ENCODE peak calls at places on chromosomes 3 and 15, in nine cellular contexts. One of them, this sample, is unnamed.

GRCh38 chr3:197949767-197950660 is at the start of gene RPL35A:
- DNase-seq in Panc1: peak
- DNase-seq in endothelial cell of umbilical vein: peak
- DNase-seq in spleen: peak
- DNase-seq in sigmoid colon: peak
- DNase-seq in HCT116: peak
- DNase-seq in prostate gland: peak
- DNase-seq in breast epithelium: peak
- DNase-seq in stomach: peak
- DNase-seq in this sample: peak

GRCh38 chr3:41301548-41301947 is 102.2 kb downstream of the CTNNB1 start:
- DNase-seq in breast epithelium: no peak
- DNase-seq in spleen: no peak
- DNase-seq in Panc1: no peak
- DNase-seq in HCT116: no peak
- DNase-seq in sigmoid colon: no peak
- DNase-seq in endothelial cell of umbilical vein: no peak
- DNase-seq in prostate gland: no peak
- DNase-seq in stomach: no peak
- DNase-seq in this sample: no peak

GRCh38 chr3:97245201-97245910 is 431.0 kb downstream of the EPHA6 start:
- DNase-seq in HCT116: no peak
- DNase-seq in breast epithelium: no peak
- DNase-seq in endothelial cell of umbilical vein: no peak
- DNase-seq in stomach: no peak
- DNase-seq in prostate gland: no peak
- DNase-seq in sigmoid colon: no peak
- DNase-seq in Panc1: no peak
- DNase-seq in spleen: no peak
- DNase-seq in this sample: no peak

GRCh38 chr15:34973512-34973911 is 4.0 kb upstream of the AQR start:
- DNase-seq in prostate gland: no peak
- DNase-seq in breast epithelium: no peak
- DNase-seq in Panc1: no peak
- DNase-seq in HCT116: no peak
- DNase-seq in endothelial cell of umbilical vein: no peak
- DNase-seq in spleen: no peak
- DNase-seq in sigmoid colon: no peak
- DNase-seq in stomach: no peak
- DNase-seq in this sample: no peak

GRCh38 chr15:59104602-59104911 is 389 bp upstream of the CCNB2 start:
- DNase-seq in sigmoid colon: no peak
- DNase-seq in prostate gland: no peak
- DNase-seq in stomach: no peak
- DNase-seq in HCT116: no peak
- DNase-seq in Panc1: no peak
- DNase-seq in breast epithelium: no peak
- DNase-seq in endothelial cell of umbilical vein: no peak
- DNase-seq in spleen: peak
- DNase-seq in this sample: no peak

GRCh38 chr15:101027273-101027901 is 108.2 kb downstream of the LRRK1 start:
- DNase-seq in endothelial cell of umbilical vein: no peak
- DNase-seq in breast epithelium: no peak
- DNase-seq in Panc1: no peak
- DNase-seq in stomach: peak
- DNase-seq in sigmoid colon: peak
- DNase-seq in spleen: peak
- DNase-seq in HCT116: no peak
- DNase-seq in prostate gland: peak
- DNase-seq in this sample: no peak

GRCh38 chr15:74793135-74794028 is 11.5 kb downstream of the CSK start:
- DNase-seq in endothelial cell of umbilical vein: no peak
- DNase-seq in spleen: peak
- DNase-seq in sigmoid colon: peak
- DNase-seq in Panc1: no peak
- DNase-seq in HCT116: no peak
- DNase-seq in prostate gland: no peak
- DNase-seq in breast epithelium: no peak
- DNase-seq in stomach: no peak
- DNase-seq in this sample: no peak

GRCh38 chr15:49286649-49287394 is 116.8 kb downstream of the GALK2 start:
- DNase-seq in stomach: no peak
- DNase-seq in spleen: no peak
- DNase-seq in Panc1: no peak
- DNase-seq in endothelial cell of umbilical vein: peak
- DNase-seq in prostate gland: no peak
- DNase-seq in breast epithelium: no peak
- DNase-seq in sigmoid colon: no peak
- DNase-seq in HCT116: no peak
- DNase-seq in this sample: no peak

GRCh38 chr3:181487236-181487978 is 224.3 kb upstream of the SOX2 start:
- DNase-seq in stomach: peak
- DNase-seq in spleen: no peak
- DNase-seq in prostate gland: no peak
- DNase-seq in breast epithelium: no peak
- DNase-seq in sigmoid colon: no peak
- DNase-seq in endothelial cell of umbilical vein: no peak
- DNase-seq in Panc1: no peak
- DNase-seq in HCT116: no peak
- DNase-seq in this sample: no peak

GRCh38 chr3:135366816-135367215 is 571.8 kb downstream of the EPHB1 start:
- DNase-seq in sigmoid colon: no peak
- DNase-seq in endothelial cell of umbilical vein: no peak
- DNase-seq in Panc1: no peak
- DNase-seq in prostate gland: no peak
- DNase-seq in breast epithelium: no peak
- DNase-seq in HCT116: no peak
- DNase-seq in stomach: no peak
- DNase-seq in spleen: no peak
- DNase-seq in this sample: no peak

GRCh38 chr3:37653466-37653865 is 208.2 kb upstream of the CTDSPL start:
- DNase-seq in breast epithelium: no peak
- DNase-seq in HCT116: no peak
- DNase-seq in stomach: no peak
- DNase-seq in spleen: no peak
- DNase-seq in sigmoid colon: no peak
- DNase-seq in endothelial cell of umbilical vein: no peak
- DNase-seq in Panc1: no peak
- DNase-seq in prostate gland: no peak
- DNase-seq in this sample: no peak

GRCh38 chr3:192122832-192123594 is 604.3 kb downstream of the FGF12 start:
- DNase-seq in sigmoid colon: no peak
- DNase-seq in endothelial cell of umbilical vein: no peak
- DNase-seq in stomach: no peak
- DNase-seq in HCT116: no peak
- DNase-seq in prostate gland: no peak
- DNase-seq in Panc1: no peak
- DNase-seq in breast epithelium: no peak
- DNase-seq in spleen: no peak
- DNase-seq in this sample: no peak

GRCh38 chr3:73143821-73144237 is 82.4 kb downstream of the EBLN2 start:
- DNase-seq in spleen: no peak
- DNase-seq in prostate gland: no peak
- DNase-seq in stomach: no peak
- DNase-seq in Panc1: no peak
- DNase-seq in sigmoid colon: no peak
- DNase-seq in endothelial cell of umbilical vein: no peak
- DNase-seq in HCT116: no peak
- DNase-seq in breast epithelium: no peak
- DNase-seq in this sample: no peak

GRCh38 chr3:48370330-48370708 is 1.7 kb upstream of the FBXW12 start:
- DNase-seq in HCT116: no peak
- DNase-seq in stomach: no peak
- DNase-seq in Panc1: no peak
- DNase-seq in breast epithelium: no peak
- DNase-seq in spleen: no peak
- DNase-seq in sigmoid colon: no peak
- DNase-seq in prostate gland: no peak
- DNase-seq in endothelial cell of umbilical vein: no peak
- DNase-seq in this sample: no peak

GRCh38 chr3:66552846-66553245 is 52.0 kb upstream of the LRIG1 start:
- DNase-seq in spleen: no peak
- DNase-seq in Panc1: no peak
- DNase-seq in stomach: no peak
- DNase-seq in endothelial cell of umbilical vein: no peak
- DNase-seq in breast epithelium: no peak
- DNase-seq in prostate gland: no peak
- DNase-seq in sigmoid colon: no peak
- DNase-seq in HCT116: no peak
- DNase-seq in this sample: no peak

GRCh38 chr3:132637590-132637989 is 22.0 kb downstream of the ACAD11 start:
- DNase-seq in breast epithelium: no peak
- DNase-seq in prostate gland: no peak
- DNase-seq in stomach: no peak
- DNase-seq in spleen: no peak
- DNase-seq in HCT116: no peak
- DNase-seq in endothelial cell of umbilical vein: peak
- DNase-seq in sigmoid colon: no peak
- DNase-seq in Panc1: no peak
- DNase-seq in this sample: no peak

GRCh38 chr15:42151736-42152135 is 4.7 kb downstream of the PLA2G4F start:
- DNase-seq in spleen: peak
- DNase-seq in prostate gland: peak
- DNase-seq in Panc1: no peak
- DNase-seq in stomach: no peak
- DNase-seq in sigmoid colon: no peak
- DNase-seq in endothelial cell of umbilical vein: peak
- DNase-seq in HCT116: no peak
- DNase-seq in breast epithelium: no peak
- DNase-seq in this sample: no peak

GRCh38 chr15:42153874-42154575 is 2.4 kb downstream of the PLA2G4F start:
- DNase-seq in HCT116: no peak
- DNase-seq in endothelial cell of umbilical vein: no peak
- DNase-seq in sigmoid colon: no peak
- DNase-seq in spleen: peak
- DNase-seq in breast epithelium: no peak
- DNase-seq in Panc1: no peak
- DNase-seq in prostate gland: no peak
- DNase-seq in stomach: peak
- DNase-seq in this sample: no peak

GRCh38 chr15:42152921-42153680 is 3.3 kb downstream of the PLA2G4F start:
- DNase-seq in spleen: peak
- DNase-seq in Panc1: no peak
- DNase-seq in breast epithelium: no peak
- DNase-seq in prostate gland: no peak
- DNase-seq in HCT116: no peak
- DNase-seq in endothelial cell of umbilical vein: no peak
- DNase-seq in sigmoid colon: no peak
- DNase-seq in stomach: peak
- DNase-seq in this sample: no peak

GRCh38 chr15:42151012-42151615 is 5.3 kb downstream of the PLA2G4F start:
- DNase-seq in spleen: peak
- DNase-seq in Panc1: no peak
- DNase-seq in stomach: no peak
- DNase-seq in HCT116: no peak
- DNase-seq in sigmoid colon: no peak
- DNase-seq in endothelial cell of umbilical vein: no peak
- DNase-seq in breast epithelium: no peak
- DNase-seq in prostate gland: no peak
- DNase-seq in this sample: no peak

GRCh38 chr15:42152196-42152920 is 4.1 kb downstream of the PLA2G4F start:
- DNase-seq in prostate gland: peak
- DNase-seq in spleen: peak
- DNase-seq in endothelial cell of umbilical vein: no peak
- DNase-seq in HCT116: no peak
- DNase-seq in stomach: peak
- DNase-seq in Panc1: no peak
- DNase-seq in sigmoid colon: no peak
- DNase-seq in breast epithelium: no peak
- DNase-seq in this sample: no peak
- TF ChIP-seq POLR2AphosphoS5 in prostate gland: peak
- TF ChIP-seq POLR2AphosphoS5 in spleen: no peak
- TF ChIP-seq POLR2AphosphoS5 in endothelial cell of umbilical vein: no peak
- TF ChIP-seq POLR2AphosphoS5 in HCT116: no peak
- TF ChIP-seq POLR2AphosphoS5 in stomach: peak
- TF ChIP-seq POLR2AphosphoS5 in Panc1: no peak
- TF ChIP-seq POLR2AphosphoS5 in sigmoid colon: no peak
- TF ChIP-seq POLR2AphosphoS5 in breast epithelium: no peak
- TF ChIP-seq POLR2AphosphoS5 in this sample: no peak

DNA sequence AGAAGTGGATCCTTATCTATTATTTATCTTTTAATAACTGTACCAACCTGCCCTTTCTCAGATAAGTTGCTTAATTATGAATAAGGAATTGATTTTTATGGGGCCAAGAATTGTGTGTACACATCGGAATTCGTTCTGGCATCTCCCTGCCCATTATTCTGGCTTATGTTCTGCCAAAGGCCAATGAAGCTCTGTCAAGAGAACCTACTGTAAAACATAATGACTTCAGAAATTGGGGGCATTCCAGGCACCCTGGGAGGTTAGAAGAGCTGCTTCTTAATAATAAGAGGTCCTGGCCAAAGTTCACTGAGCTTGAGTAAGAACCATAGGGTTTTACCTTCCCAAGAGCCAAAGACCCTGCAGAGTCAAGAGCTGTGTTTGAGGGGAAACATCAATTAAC is 261.7 kb downstream of the SLC9A9 start:
- DNase-seq in Panc1: no peak
- DNase-seq in breast epithelium: peak
- DNase-seq in spleen: no peak
- DNase-seq in sigmoid colon: no peak
- DNase-seq in prostate gland: peak
- DNase-seq in stomach: no peak
- DNase-seq in HCT116: no peak
- DNase-seq in endothelial cell of umbilical vein: no peak
- DNase-seq in this sample: no peak
- TF ChIP-seq POLR2AphosphoS5 in Panc1: no peak
- TF ChIP-seq POLR2AphosphoS5 in breast epithelium: no peak
- TF ChIP-seq POLR2AphosphoS5 in spleen: no peak
- TF ChIP-seq POLR2AphosphoS5 in sigmoid colon: no peak
- TF ChIP-seq POLR2AphosphoS5 in prostate gland: peak
- TF ChIP-seq POLR2AphosphoS5 in stomach: no peak
- TF ChIP-seq POLR2AphosphoS5 in HCT116: no peak
- TF ChIP-seq POLR2AphosphoS5 in endothelial cell of umbilical vein: no peak
- TF ChIP-seq POLR2AphosphoS5 in this sample: no peak

GRCh38 chr3:149441662-149442442 is 32.6 kb upstream of the TM4SF4 start:
- DNase-seq in Panc1: no peak
- DNase-seq in breast epithelium: no peak
- DNase-seq in endothelial cell of umbilical vein: no peak
- DNase-seq in prostate gland: no peak
- DNase-seq in sigmoid colon: no peak
- DNase-seq in spleen: no peak
- DNase-seq in HCT116: no peak
- DNase-seq in stomach: no peak
- DNase-seq in this sample: no peak
- TF ChIP-seq POLR2AphosphoS5 in Panc1: no peak
- TF ChIP-seq POLR2AphosphoS5 in breast epithelium: no peak
- TF ChIP-seq POLR2AphosphoS5 in endothelial cell of umbilical vein: no peak
- TF ChIP-seq POLR2AphosphoS5 in prostate gland: no peak
- TF ChIP-seq POLR2AphosphoS5 in sigmoid colon: no peak
- TF ChIP-seq POLR2AphosphoS5 in spleen: no peak
- TF ChIP-seq POLR2AphosphoS5 in HCT116: no peak
- TF ChIP-seq POLR2AphosphoS5 in stomach: no peak
- TF ChIP-seq POLR2AphosphoS5 in this sample: no peak

DNA sequence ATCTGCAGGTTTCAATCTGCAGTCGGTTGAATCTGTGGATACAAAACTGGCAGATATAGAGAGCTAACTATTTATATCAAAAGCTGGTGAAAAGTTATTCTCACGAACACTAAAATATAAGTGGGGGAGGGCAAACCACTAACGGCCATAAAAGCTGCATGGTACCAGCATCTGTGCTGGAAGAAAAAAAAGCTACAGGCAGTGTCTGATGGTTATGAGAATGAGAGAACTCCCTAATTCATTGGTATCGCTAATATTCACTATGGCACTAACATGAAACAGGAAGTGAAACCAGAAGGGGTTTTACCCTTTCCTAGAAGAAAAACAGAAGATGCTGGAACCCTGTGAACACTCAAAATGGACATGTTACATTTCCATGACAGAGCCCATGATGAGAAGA is 15.9 kb downstream of the CEP70 start:
- DNase-seq in stomach: no peak
- DNase-seq in prostate gland: no peak
- DNase-seq in sigmoid colon: no peak
- DNase-seq in spleen: no peak
- DNase-seq in endothelial cell of umbilical vein: no peak
- DNase-seq in Panc1: no peak
- DNase-seq in breast epithelium: no peak
- DNase-seq in HCT116: no peak
- DNase-seq in this sample: no peak
- TF ChIP-seq POLR2AphosphoS5 in stomach: no peak
- TF ChIP-seq POLR2AphosphoS5 in prostate gland: no peak
- TF ChIP-seq POLR2AphosphoS5 in sigmoid colon: no peak
- TF ChIP-seq POLR2AphosphoS5 in spleen: no peak
- TF ChIP-seq POLR2AphosphoS5 in endothelial cell of umbilical vein: no peak
- TF ChIP-seq POLR2AphosphoS5 in Panc1: no peak
- TF ChIP-seq POLR2AphosphoS5 in breast epithelium: no peak
- TF ChIP-seq POLR2AphosphoS5 in HCT116: no peak
- TF ChIP-seq POLR2AphosphoS5 in this sample: no peak

This sample was measured in GM12891.